ENCODE peak calls at places on chromosomes 16 and 17, in ten cellular contexts. P, O, N, H, S, W, J, R, Q and C are unnamed samples.

GRCh38 chr16:1156111-1156982 is 3.4 kb downstream of the CACNA1H start:
- DNase-seq in P (no peak), O (no peak), N (no peak), H (no peak), S (no peak), W (no peak), J (no peak), R (no peak), Q (no peak), C (no peak)

GRCh38 chr16:1793578-1794220 is at the start of gene IGFALS:
- DNase-seq in P (no peak), O (no peak), N (no peak), H (no peak), S (no peak), W (no peak), J (no peak), R (no peak), Q (no peak), C (no peak)

GRCh38 chr17:81097943-81098308 is 63.0 kb downstream of the BAIAP2 start:
- DNase-seq in P (no peak), O (peak; percentile 66), N (no peak), H (peak; percentile 50), S (no peak), W (no peak), J (no peak), R (no peak), Q (peak; percentile 56), C (no peak)

GRCh38 chr17:74840989-74841666 is 18.6 kb downstream of the GRIN2C start:
- DNase-seq in P (no peak), O (peak; percentile 67), N (no peak), H (no peak), S (peak; percentile 63), W (peak; percentile 61), J (no peak), R (no peak), Q (no peak), C (peak; percentile 29)

GRCh38 chr16:50282010-50282538 is 15.7 kb downstream of the ADCY7 start:
- DNase-seq in P (no peak), O (no peak), N (no peak), H (no peak), S (no peak), W (peak; percentile 65), J (no peak), R (no peak), Q (no peak), C (no peak)

GRCh38 chr16:69179255-69180010 is 7.5 kb upstream of the SNTB2 start:
- DNase-seq in P (no peak), O (peak; percentile 96), N (peak; percentile 89), H (peak; percentile 37), S (peak; percentile 79), W (peak; percentile 95), J (no peak), R (peak; percentile 72), Q (peak; percentile 44), C (no peak)

GRCh38 chr16:71896688-71897368 is 1.5 kb downstream of the IST1 start:
- DNase-seq in P (no peak), O (no peak), N (no peak), H (no peak), S (no peak), W (no peak), J (no peak), R (no peak), Q (no peak), C (no peak)

GRCh38 chr16:760065-760464 is 469 bp upstream of the MSLN start:
- DNase-seq in P (no peak), O (no peak), N (no peak), H (no peak), S (no peak), W (no peak), J (no peak), R (no peak), Q (no peak), C (no peak)

GRCh38 chr16:66399031-66399430 is 28.1 kb upstream of the BEAN1 start:
- DNase-seq in P (no peak), O (peak; percentile 38), N (no peak), H (no peak), S (no peak), W (no peak), J (no peak), R (no peak), Q (no peak), C (no peak)

GRCh38 chr16:86787538-86787937 is 209.2 kb downstream of the FOXL1 start:
- DNase-seq in P (no peak), O (no peak), N (no peak), H (no peak), S (no peak), W (no peak), J (no peak), R (no peak), Q (no peak), C (no peak)

GRCh38 chr17:8326591-8327583 is 12.8 kb upstream of the ODF4 start:
- DNase-seq in P (peak; percentile 26), O (peak; percentile 61), N (no peak), H (no peak), S (peak; percentile 37), W (peak; percentile 43), J (no peak), R (no peak), Q (no peak), C (no peak)

GRCh38 chr16:30557397-30557949 is 701 bp downstream of the ZNF764 start:
- DNase-seq in P (no peak), O (peak; percentile 40), N (no peak), H (no peak), S (peak; percentile 40), W (no peak), J (no peak), R (no peak), Q (no peak), C (no peak)
- TF ChIP-seq CTCF in P (no peak), O (no peak), N (no peak), H (no peak), S (no peak), W (no peak), J (no peak), R (no peak), Q (no peak), C (no peak)

GRCh38 chr17:32496348-32497078 is 9.7 kb downstream of the CDK5R1 start:
- DNase-seq in P (no peak), O (peak; percentile 65), N (no peak), H (no peak), S (no peak), W (no peak), J (no peak), R (no peak), Q (no peak), C (no peak)

GRCh38 chr17:32498362-32498761 is 11.6 kb downstream of the CDK5R1 start:
- DNase-seq in P (no peak), O (no peak), N (no peak), H (no peak), S (no peak), W (no peak), J (no peak), R (no peak), Q (no peak), C (no peak)

GRCh38 chr17:32494621-32495346 is 8.0 kb downstream of the CDK5R1 start:
- DNase-seq in P (no peak), O (no peak), N (no peak), H (no peak), S (no peak), W (no peak), J (no peak), R (no peak), Q (no peak), C (no peak)

GRCh38 chr17:32495347-32496253 is 8.8 kb downstream of the CDK5R1 start:
- DNase-seq in P (no peak), O (peak; percentile 60), N (no peak), H (no peak), S (peak; percentile 43), W (peak; percentile 60), J (no peak), R (no peak), Q (no peak), C (no peak)

GRCh38 chr17:32497431-32498205 is 10.8 kb downstream of the CDK5R1 start:
- DNase-seq in P (no peak), O (no peak), N (no peak), H (peak; percentile 41), S (no peak), W (no peak), J (no peak), R (no peak), Q (no peak), C (no peak)
- TF ChIP-seq CTCF in P (no peak), O (peak; percentile 7), N (peak; percentile 15), H (no peak), S (no peak), W (no peak), J (no peak), R (no peak), Q (no peak), C (no peak)

GRCh38 chr17:77106874-77107358 is 33.9 kb upstream of the SEC14L1 start:
- DNase-seq in P (no peak), O (no peak), N (no peak), H (no peak), S (no peak), W (no peak), J (no peak), R (no peak), Q (no peak), C (no peak)
- TF ChIP-seq CTCF in P (no peak), O (no peak), N (no peak), H (no peak), S (no peak), W (no peak), J (no peak), R (no peak), Q (no peak), C (no peak)

GRCh38 chr17:3801043-3801746 is at the start of gene ITGAE:
- DNase-seq in P (no peak), O (no peak), N (no peak), H (no peak), S (no peak), W (no peak), J (no peak), R (no peak), Q (no peak), C (no peak)

GRCh38 chr17:3800362-3801042 is 486 bp downstream of the ITGAE start:
- DNase-seq in P (no peak), O (no peak), N (no peak), H (no peak), S (no peak), W (no peak), J (no peak), R (no peak), Q (no peak), C (no peak)

GRCh38 chr17:3798273-3799180 is 2.5 kb downstream of the ITGAE start:
- DNase-seq in P (no peak), O (peak; percentile 17), N (no peak), H (no peak), S (no peak), W (peak; percentile 59), J (no peak), R (no peak), Q (no peak), C (no peak)

GRCh38 chr17:3796822-3797170 is 4.2 kb downstream of the ITGAE start:
- DNase-seq in P (no peak), O (no peak), N (no peak), H (no peak), S (no peak), W (no peak), J (no peak), R (no peak), Q (no peak), C (no peak)

DNA sequence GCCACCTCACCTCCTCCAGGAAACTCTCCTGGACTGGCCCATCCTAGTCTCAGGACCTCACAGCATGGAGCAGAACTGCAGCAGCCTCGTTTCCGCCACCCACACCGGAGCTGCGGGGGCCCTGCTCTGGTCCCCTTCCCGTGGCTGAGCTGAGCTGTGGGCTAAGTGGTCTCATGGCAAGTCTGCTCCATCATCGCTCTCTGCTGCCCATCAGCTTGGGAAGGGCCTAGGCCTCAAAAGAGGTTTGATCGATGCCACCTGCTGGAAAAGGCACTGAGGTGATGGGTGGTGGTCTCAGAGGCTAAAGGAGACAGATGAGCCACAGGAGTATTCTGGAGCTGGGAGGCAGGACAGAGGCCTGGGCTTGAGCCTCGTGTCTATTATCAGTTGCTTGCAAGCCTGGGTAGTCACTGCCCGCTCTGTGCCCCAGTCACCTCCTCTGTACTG is 1.8 kb downstream of the ITGAE start:
- DNase-seq in P (no peak), O (no peak), N (no peak), H (no peak), S (no peak), W (no peak), J (no peak), R (no peak), Q (no peak), C (no peak)
- TF ChIP-seq CTCF in P (no peak), O (no peak), N (no peak), H (no peak), S (no peak), W (no peak), J (no peak), R (no peak), Q (no peak), C (no peak)